ENCODE peak calls at places on chromosomes 1 and 21, in four cellular contexts. H is PC-3, P is heart left ventricle, X is pancreas. R is an unnamed sample.
A peak's percentile ranks its signal among the peaks of the same experiment; 100 is the strongest.

GRCh38 chr1:9275567-9276034 is 17.1 kb upstream of the SPSB1 start:
- DNase-seq in H (peak; percentile 64), P (no peak), X (no peak), R (peak; percentile 89)

GRCh38 chr1:45894921-45895320 is 91.5 kb downstream of the MAST2 start:
- DNase-seq in H (no peak), P (no peak), X (no peak), R (no peak)

GRCh38 chr1:226027861-226028260 is 28.7 kb upstream of the SDE2 start:
- DNase-seq in H (peak; percentile 23), P (no peak), X (no peak), R (no peak)

GRCh38 chr1:100380635-100381034 is 28.3 kb downstream of the CDC14A start:
- DNase-seq in H (no peak), P (no peak), X (no peak), R (no peak)

GRCh38 chr1:164719676-164720075 is 160.7 kb downstream of the PBX1 start:
- DNase-seq in H (no peak), P (no peak), X (no peak), R (no peak)

GRCh38 chr1:209241481-209241880 is 342.0 kb upstream of the CAMK1G start:
- DNase-seq in H (no peak), P (no peak), X (no peak), R (no peak)

GRCh38 chr21:35933466-35933865 is 126.9 kb downstream of the SETD4 start:
- DNase-seq in H (peak; percentile 86), P (peak; percentile 72), X (no peak), R (no peak)

GRCh38 chr1:164720329-164721036 is 161.5 kb downstream of the PBX1 start:
- DNase-seq in H (no peak), P (no peak), X (no peak), R (no peak)

GRCh38 chr1:59759156-59759925 is 55.4 kb upstream of the HOOK1 start:
- DNase-seq in H (peak; percentile 82), P (peak; percentile 87), X (peak; percentile 76), R (peak; percentile 88)

GRCh38 chr21:14901482-14901958 is 163.3 kb downstream of the NRIP1 start:
- DNase-seq in H (peak; percentile 84), P (no peak), X (no peak), R (no peak)

GRCh38 chr1:149942207-149942606 is 5.5 kb upstream of the MTMR11 start:
- DNase-seq in H (no peak), P (no peak), X (no peak), R (no peak)

GRCh38 chr21:41121785-41122415 is 46.1 kb upstream of the BACE2 start:
- DNase-seq in H (peak; percentile 96), P (peak; percentile 85), X (peak; percentile 96), R (peak; percentile 94)

GRCh38 chr21:37463083-37463780 is 96.7 kb downstream of the DYRK1A start:
- DNase-seq in H (peak; percentile 63), P (no peak), X (no peak), R (no peak)

GRCh38 chr21:32587112-32587511 is 1.8 kb upstream of the TCP10L start:
- DNase-seq in H (no peak), P (no peak), X (no peak), R (peak; percentile 47)

GRCh38 chr21:17527711-17528110 is 14.9 kb downstream of the CXADR start:
- DNase-seq in H (no peak), P (no peak), X (no peak), R (no peak)

GRCh38 chr1:54794401-54795099 is 6.6 kb downstream of the TTC22 start:
- DNase-seq in H (peak; percentile 84), P (no peak), X (no peak), R (no peak)

GRCh38 chr1:21896652-21897532 is 40.2 kb downstream of the HSPG2 start:
- DNase-seq in H (no peak), P (peak; percentile 94), X (no peak), R (peak; percentile 88)

GRCh38 chr1:48223372-48224081 is 1.0 kb downstream of the SLC5A9 start:
- DNase-seq in H (no peak), P (no peak), X (no peak), R (no peak)

GRCh38 chr1:65955071-65955470 is 162.4 kb downstream of the PDE4B start:
- DNase-seq in H (peak; percentile 33), P (no peak), X (no peak), R (no peak)

GRCh38 chr21:22356663-22357062 is 1358.5 kb downstream of the NCAM2 start:
- DNase-seq in H (no peak), P (no peak), X (no peak), R (no peak)

GRCh38 chr1:115409097-115409852 is 71.2 kb upstream of the NGF start:
- DNase-seq in H (no peak), P (peak; percentile 47), X (no peak), R (no peak)

GRCh38 chr1:99645199-99645598 is 714 bp upstream of the PALMD start:
- DNase-seq in H (peak; percentile 82), P (peak; percentile 71), X (no peak), R (no peak)

DNA sequence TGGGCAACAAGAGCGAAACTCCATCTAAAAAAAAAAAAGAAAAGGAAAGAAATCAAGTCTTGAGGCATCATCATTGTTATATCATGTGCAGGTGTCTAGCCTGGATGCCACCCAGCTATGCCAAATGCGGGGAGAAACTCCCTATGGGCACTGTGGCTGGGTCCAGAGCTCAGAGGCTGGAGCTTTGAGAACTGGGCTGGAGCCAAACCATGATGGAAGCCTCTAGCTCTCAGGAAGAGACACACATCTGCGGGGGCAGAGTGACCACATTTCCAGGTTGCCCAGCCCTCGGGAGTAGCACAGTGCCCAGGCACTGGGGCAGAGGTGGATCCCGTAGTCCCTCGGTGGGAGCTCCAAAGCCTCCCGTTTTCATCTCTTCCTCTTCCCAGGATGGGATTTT is 58.9 kb downstream of the COL18A1 start:
- DNase-seq in H (no peak), P (peak; percentile 13), X (no peak), R (peak; percentile 51)
- H3K27me3 ChIP-seq in H (no peaks in the 10 kb centered on the region), P (no peaks in the 10 kb centered on the region), X (no peaks in the 10 kb centered on the region), R (no peaks in the 10 kb centered on the region)

GRCh38 chr1:156167536-156167935 is 14.2 kb downstream of the SEMA4A start:
- DNase-seq in H (no peak), P (no peak), X (no peak), R (no peak)

GRCh38 chr1:156176610-156177210 is 17.2 kb upstream of the SLC25A44 start:
- DNase-seq in H (no peak), P (no peak), X (no peak), R (no peak)

GRCh38 chr1:156177918-156178654 is 15.8 kb upstream of the SLC25A44 start:
- DNase-seq in H (no peak), P (no peak), X (no peak), R (no peak)

GRCh38 chr1:156172696-156173470 is 19.5 kb downstream of the SEMA4A start:
- DNase-seq in H (no peak), P (no peak), X (no peak), R (no peak)
- H3K4me1 ChIP-seq in H (no peaks in the 10 kb centered on the region), P (no peaks in the 10 kb centered on the region), X (no peaks in the 10 kb centered on the region), R (no peaks in the 10 kb centered on the region)

GRCh38 chr21:27423906-27424595 is 457.2 kb upstream of the ADAMTS5 start:
- DNase-seq in H (no peak), P (no peak), X (no peak), R (no peak)

GRCh38 chr21:27424601-27425000 is 457.7 kb upstream of the ADAMTS5 start:
- DNase-seq in H (no peak), P (no peak), X (no peak), R (no peak)

GRCh38 chr21:27426196-27426595 is 459.3 kb upstream of the ADAMTS5 start:
- DNase-seq in H (no peak), P (no peak), X (no peak), R (no peak)

GRCh38 chr21:27425172-27425571 is 458.3 kb upstream of the ADAMTS5 start:
- DNase-seq in H (no peak), P (no peak), X (no peak), R (no peak)

GRCh38 chr21:27425574-27425973 is 458.7 kb upstream of the ADAMTS5 start:
- DNase-seq in H (no peak), P (no peak), X (no peak), R (no peak)
- H3K27ac ChIP-seq in H (no peak overlapping the region), P (peak overlapping the region; percentile 30), X (no peak overlapping the region), R (peak overlapping the region; percentile 59)

GRCh38 chr1:243735457-243735856 is 114.6 kb downstream of the AKT3 start:
- DNase-seq in H (no peak), P (no peak), X (no peak), R (no peak)

GRCh38 chr1:243740255-243740999 is 109.6 kb downstream of the AKT3 start:
- DNase-seq in H (no peak), P (no peak), X (no peak), R (no peak)

GRCh38 chr1:243742814-243743213 is 107.2 kb downstream of the AKT3 start:
- DNase-seq in H (peak; percentile 46), P (no peak), X (no peak), R (no peak)

GRCh38 chr1:243738020-243738419 is 112.0 kb downstream of the AKT3 start:
- DNase-seq in H (no peak), P (no peak), X (no peak), R (no peak)

GRCh38 chr1:243739335-243740003 is 110.6 kb downstream of the AKT3 start:
- DNase-seq in H (no peak), P (no peak), X (no peak), R (no peak)
- H3K27me3 ChIP-seq in H (no peaks in the 10 kb centered on the region), P (no peaks in the 10 kb centered on the region), X (no peaks in the 10 kb centered on the region), R (no peaks in the 10 kb centered on the region)

GRCh38 chr21:42533306-42533962 is 19.8 kb downstream of the SLC37A1 start:
- DNase-seq in H (no peak), P (no peak), X (no peak), R (no peak)

GRCh38 chr21:42533963-42534355 is 20.3 kb downstream of the SLC37A1 start:
- DNase-seq in H (no peak), P (no peak), X (no peak), R (no peak)

GRCh38 chr21:42534361-42534900 is 20.8 kb downstream of the SLC37A1 start:
- DNase-seq in H (no peak), P (peak; percentile 62), X (no peak), R (peak; percentile 86)

GRCh38 chr21:42531771-42532170 is 18.1 kb downstream of the SLC37A1 start:
- DNase-seq in H (no peak), P (no peak), X (no peak), R (no peak)

DNA sequence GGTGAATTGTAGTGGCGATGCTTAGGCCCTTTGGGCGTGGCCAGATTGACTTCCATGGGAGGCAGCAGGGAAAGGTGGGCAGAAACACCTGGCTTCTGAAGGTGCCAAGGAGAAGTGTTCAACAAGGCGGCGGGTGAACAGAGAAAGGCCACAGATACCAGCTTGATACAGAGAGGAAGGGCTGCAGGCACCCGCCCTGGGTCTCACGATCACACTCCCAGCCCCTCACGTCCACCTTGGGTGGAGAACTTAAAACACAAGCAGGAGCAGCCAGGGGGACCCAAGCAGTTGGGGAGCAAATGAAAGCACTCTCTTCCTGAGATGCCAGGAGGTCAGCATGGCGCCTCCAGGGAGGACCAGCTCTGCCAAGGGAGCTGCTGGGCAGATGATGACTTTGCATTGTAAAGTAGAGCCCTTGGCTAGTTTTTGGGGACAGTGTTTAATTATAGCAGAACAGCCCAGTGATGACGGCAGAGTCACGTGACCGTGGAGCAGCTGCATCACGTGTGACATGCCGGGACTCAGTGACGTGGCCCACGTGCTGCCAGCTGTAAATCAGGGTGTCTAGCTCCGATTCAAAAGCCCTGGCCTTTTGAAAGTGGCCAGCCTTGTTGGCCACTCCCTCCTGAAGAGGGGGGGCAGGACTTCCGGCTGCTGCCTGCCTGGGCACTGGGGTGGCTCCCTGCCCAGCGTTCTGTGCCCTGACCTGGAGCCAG is 19.0 kb downstream of the SLC37A1 start:
- DNase-seq in H (no peak), P (peak; percentile 87), X (no peak), R (peak; percentile 88)
- H3K4me1 ChIP-seq in H (no peaks in the 10 kb centered on the region), P (peaks cover 17% of the 10 kb centered on the region), X (no peaks in the 10 kb centered on the region), R (no peaks in the 10 kb centered on the region)

GRCh38 chr1:224357626-224358124 is 996 bp downstream of the CNIH4 start:
- DNase-seq in H (peak; percentile 24), P (no peak), X (no peak), R (no peak)
- H3K27ac ChIP-seq in H (peak overlapping the region; percentile 1), P (peak overlapping the region; percentile 93), X (peak overlapping the region; percentile 76), R (no peak overlapping the region)

GRCh38 chr1:84997667-84998600 is 1.0 kb upstream of the MCOLN2 start:
- DNase-seq in H (peak; percentile 14), P (no peak), X (peak; percentile 61), R (no peak)
- H3K27me3 ChIP-seq in H (no peaks in the 10 kb centered on the region), P (peaks cover 11% of the 10 kb centered on the region), X (no peaks in the 10 kb centered on the region), R (no peaks in the 10 kb centered on the region)